ENCODE peak calls at places on chromosomes 5 and 9, in seven cellular contexts. W, J, H, A, O, D and B are unnamed samples.

GRCh38 chr9:114221706-114222465 is 66.5 kb downstream of the COL27A1 start:
- DNase-seq in W (no peak), J (no peak), H (no peak), A (no peak), O (no peak), D (peak), B (no peak)

GRCh38 chr5:8864053-8864452 is 681.8 kb downstream of the SEMA5A start:
- DNase-seq in W (no peak), J (no peak), H (peak), A (no peak), O (no peak), D (no peak), B (no peak)

GRCh38 chr9:92887880-92888338 is 10.1 kb upstream of the ZNF484 start:
- DNase-seq in W (no peak), J (no peak), H (no peak), A (no peak), O (no peak), D (no peak), B (no peak)

GRCh38 chr5:66720776-66721175 is 124.6 kb downstream of the MAST4 start:
- DNase-seq in W (no peak), J (no peak), H (peak), A (no peak), O (no peak), D (no peak), B (no peak)

GRCh38 chr5:74801197-74801596 is 34.1 kb downstream of the NSA2 start:
- DNase-seq in W (no peak), J (no peak), H (no peak), A (no peak), O (no peak), D (no peak), B (no peak)

GRCh38 chr9:87550253-87550954 is 52.7 kb downstream of the DAPK1 start:
- DNase-seq in W (no peak), J (no peak), H (no peak), A (no peak), O (no peak), D (no peak), B (no peak)

GRCh38 chr5:45491368-45491767 is 204.8 kb downstream of the HCN1 start:
- DNase-seq in W (no peak), J (no peak), H (no peak), A (no peak), O (no peak), D (no peak), B (no peak)

GRCh38 chr9:4382722-4383317 is 83.0 kb upstream of the GLIS3 start:
- DNase-seq in W (no peak), J (no peak), H (no peak), A (no peak), O (no peak), D (no peak), B (no peak)

GRCh38 chr5:31531888-31532710 is at the start of the genes C5orf22 and DROSHA:
- DNase-seq in W (peak), J (peak), H (peak), A (peak), O (peak), D (peak), B (peak)